ENCODE peak calls at places on chromosomes 13 and 19, in six cellular contexts. S is right lobe of liver; E is DMS 273 treated with DMSO at 0.1 percent for 48 hours; Q is activated T-helper 1 cell treated with anti-CD3 and anti-CD28 coated beads, Interleukin-12 subunit alpha, Interleukin-12 subunit beta, Interleukin-2, Interleukin-4 antibody, amounts not matched to agents 30 ng/mL and 10 ng/mL and 1 ng/mL, durations not matched to agents 14 hours and 24 hours and 36 hours; C is substantia nigra; Y is retina. K is an unnamed sample.

GRCh38 chr19:47280183-47280797 is 5.6 kb downstream of the INAFM1 start:
- DNase-seq in S (no peak), E (no peak), Q (peak; percentile 47), C (no peak), Y (no peak), K (peak; percentile 53)

GRCh38 chr19:10001899-10002298 is 8.4 kb downstream of the COL5A3 start:
- DNase-seq in S (peak; percentile 80), E (no peak), Q (no peak), C (no peak), Y (no peak), K (no peak)

GRCh38 chr13:113216165-113217056 is 7.0 kb downstream of the CUL4A start:
- DNase-seq in S (no peak), E (peak; percentile 35), Q (no peak), C (no peak), Y (peak; percentile 24), K (no peak)

GRCh38 chr13:112655898-112656297 is 33.9 kb upstream of the ATP11A start:
- DNase-seq in S (no peak), E (no peak), Q (no peak), C (no peak), Y (no peak), K (no peak)

GRCh38 chr13:58313219-58313618 is 681.7 kb downstream of the PCDH17 start:
- DNase-seq in S (no peak), E (no peak), Q (no peak), C (no peak), Y (no peak), K (no peak)

GRCh38 chr13:80082396-80083096 is 258.4 kb downstream of the SPRY2 start:
- DNase-seq in S (no peak), E (no peak), Q (no peak), C (no peak), Y (no peak), K (no peak)

GRCh38 chr19:35345671-35346111 is 2.0 kb upstream of the FFAR1 start:
- DNase-seq in S (no peak), E (no peak), Q (no peak), C (no peak), Y (no peak), K (no peak)

GRCh38 chr19:13804830-13805683 is 9.8 kb downstream of the ZSWIM4 start:
- DNase-seq in S (no peak), E (no peak), Q (no peak), C (no peak), Y (peak; percentile 38), K (no peak)

GRCh38 chr13:111973186-111974064 is 93.5 kb upstream of the SOX1 start:
- DNase-seq in S (no peak), E (no peak), Q (no peak), C (no peak), Y (peak; percentile 70), K (no peak)

GRCh38 chr19:45556835-45557234 is 27.8 kb downstream of the OPA3 start:
- DNase-seq in S (no peak), E (no peak), Q (no peak), C (no peak), Y (no peak), K (no peak)

GRCh38 chr19:55041627-55042343 is 3.7 kb upstream of the GP6 start:
- DNase-seq in S (no peak), E (no peak), Q (peak; percentile 5), C (no peak), Y (no peak), K (peak; percentile 35)

GRCh38 chr19:3154957-3155736 is 19.3 kb downstream of the GNA15 start:
- DNase-seq in S (peak; percentile 62), E (peak; percentile 69), Q (peak; percentile 84), C (no peak), Y (no peak), K (peak; percentile 79)

GRCh38 chr19:51903192-51903591 is 1.6 kb downstream of the ZNF649 start:
- DNase-seq in S (no peak), E (no peak), Q (no peak), C (peak; percentile 3), Y (no peak), K (no peak)

GRCh38 chr13:102700088-102701031 is 5.5 kb upstream of the METTL21C start:
- DNase-seq in S (no peak), E (no peak), Q (no peak), C (no peak), Y (no peak), K (no peak)

GRCh38 chr13:114022309-114022669 is 48.4 kb upstream of the C13orf46 start:
- DNase-seq in S (no peak), E (no peak), Q (no peak), C (no peak), Y (no peak), K (no peak)

GRCh38 chr13:45179428-45179827 is 21.4 kb downstream of the KCTD4 start:
- DNase-seq in S (no peak), E (no peak), Q (no peak), C (no peak), Y (no peak), K (no peak)

GRCh38 chr13:99656092-99656745 is 154.9 kb downstream of the TM9SF2 start:
- DNase-seq in S (peak; percentile 66), E (peak; percentile 64), Q (peak; percentile 74), C (peak; percentile 37), Y (peak; percentile 91), K (peak; percentile 71)

GRCh38 chr19:31444931-31445330 is 95.7 kb upstream of the TSHZ3 start:
- DNase-seq in S (no peak), E (no peak), Q (no peak), C (no peak), Y (no peak), K (no peak)

GRCh38 chr13:113150545-113151365 is 7.7 kb upstream of the PROZ start:
- DNase-seq in S (no peak), E (no peak), Q (no peak), C (no peak), Y (no peak), K (no peak)

GRCh38 chr19:45496349-45496953 is 396 bp downstream of the RTN2 start:
- DNase-seq in S (peak; percentile 64), E (no peak), Q (no peak), C (no peak), Y (peak; percentile 83), K (peak; percentile 38)

GRCh38 chr13:109200556-109200955 is 571.1 kb downstream of the MYO16 start:
- DNase-seq in S (no peak), E (no peak), Q (no peak), C (no peak), Y (no peak), K (no peak)

GRCh38 chr13:35824825-35825224 is 306.4 kb downstream of the DCLK1 start:
- DNase-seq in S (no peak), E (no peak), Q (no peak), C (no peak), Y (no peak), K (no peak)